ENCODE peak calls at places on chromosomes 2 and 18, in five cellular contexts. T, G, A, F and X are unnamed samples.

GRCh38 chr2:99448556-99448955 is 41.3 kb downstream of the REV1 start:
- DNase-seq in F (no peak), G (no peak), T (no peak), A (no peak), X (no peak)

GRCh38 chr2:109030870-109031480 is 42.0 kb upstream of the EDAR start:
- DNase-seq in F (no peak), A (no peak), G (no peak), T (no peak), X (no peak)

GRCh38 chr18:61995547-61996062 is 102.8 kb upstream of the RNF152 start:
- DNase-seq in F (no peak), G (no peak), T (no peak), A (no peak), X (no peak)

GRCh38 chr2:28445448-28446258 is 50.2 kb upstream of the PLB1 start:
- DNase-seq in F (no peak), T (no peak), A (peak), G (no peak), X (no peak)

GRCh38 chr2:72914226-72915075 is 2.9 kb upstream of the EMX1 start:
- DNase-seq in G (peak), T (no peak), A (no peak), F (no peak), X (no peak)

GRCh38 chr2:207390302-207391095 is 139.3 kb upstream of the CREB1 start:
- DNase-seq in G (no peak), A (no peak), T (no peak), F (no peak), X (no peak)

GRCh38 chr2:229434131-229434530 is 163.0 kb upstream of the PID1 start:
- DNase-seq in G (no peak), F (no peak), T (no peak), A (no peak), X (no peak)

GRCh38 chr2:111910609-111911277 is 12.3 kb downstream of the MERTK start:
- DNase-seq in F (no peak), T (no peak), G (no peak), A (no peak), X (no peak)

GRCh38 chr18:54257015-54257414 is 12.3 kb upstream of the POLI start:
- DNase-seq in G (no peak), F (no peak), T (no peak), A (no peak), X (no peak)

GRCh38 chr2:73214120-73215035 is at the start of gene SMYD5:
- DNase-seq in A (peak), F (peak), T (peak), G (peak), X (peak)

GRCh38 chr2:19747310-19748072 is 154.3 kb downstream of the TTC32 start:
- DNase-seq in A (no peak), F (no peak), T (no peak), G (no peak), X (no peak)

GRCh38 chr2:202099515-202099914 is 26.5 kb downstream of the KIAA2012 start:
- DNase-seq in G (no peak), T (no peak), A (no peak), F (no peak), X (no peak)

GRCh38 chr18:10059610-10060468 is 146.0 kb downstream of the VAPA start:
- DNase-seq in A (no peak), T (no peak), G (no peak), F (no peak), X (no peak)

GRCh38 chr2:61536723-61537581 is 1.2 kb downstream of the XPO1 start:
- DNase-seq in T (peak), A (peak), F (peak), G (peak), X (peak)

GRCh38 chr2:181619511-181619910 is 37.4 kb downstream of the CERKL start:
- DNase-seq in T (no peak), A (no peak), G (no peak), F (no peak), X (no peak)

DNA sequence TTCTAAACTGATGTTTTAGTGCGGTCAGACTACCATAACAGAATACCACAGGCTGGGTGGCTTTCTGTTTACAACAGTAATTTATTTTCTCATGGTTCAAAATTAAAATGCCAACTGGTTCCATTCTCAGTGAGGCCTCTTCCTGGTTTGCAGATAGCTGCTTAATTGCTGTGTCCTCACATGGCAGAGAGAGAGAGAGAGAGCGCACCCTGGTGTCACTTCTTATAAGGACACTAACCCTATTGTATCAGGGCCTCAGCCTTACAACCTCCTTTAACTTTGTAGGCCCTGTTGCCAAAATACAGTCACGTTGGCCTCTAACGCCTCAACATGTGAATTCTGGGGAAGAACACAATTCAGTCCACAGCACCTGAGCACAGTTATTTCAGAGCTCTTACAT is 37.5 kb upstream of the ZNF385B start:
- DNase-seq in A (peak), F (no peak), G (peak), T (peak), X (peak)
- TF ChIP-seq SP1 in A (no peak), F (no peak), G (no peak), T (no peak), X (no peak)

GRCh38 chr2:11708106-11708505 is 38.1 kb upstream of the NTSR2 start:
- DNase-seq in G (no peak), F (no peak), A (no peak), T (no peak), X (no peak)
- TF ChIP-seq SP1 in G (no peak), F (no peak), A (no peak), T (no peak), X (no peak)

DNA sequence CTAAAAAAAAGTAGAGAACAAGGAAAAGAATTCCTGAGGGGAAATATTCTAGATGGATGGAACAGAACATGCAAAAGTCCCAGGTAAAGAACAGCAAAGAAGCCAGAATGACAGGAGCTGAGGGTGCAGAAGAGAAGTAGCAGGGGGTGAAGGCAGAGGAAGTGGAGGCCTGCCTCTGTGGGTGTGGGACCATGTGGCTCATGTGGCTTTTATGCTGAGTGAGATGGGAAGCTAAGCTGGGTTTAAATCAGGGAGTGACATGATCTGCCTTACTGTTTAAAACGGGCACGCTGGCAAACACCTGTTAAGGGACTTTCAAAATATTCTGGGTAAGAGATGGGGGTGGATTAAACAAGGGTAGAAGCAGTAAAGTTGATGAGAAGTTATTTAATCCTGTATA is 40.0 kb downstream of the GKN2 start:
- DNase-seq in F (no peak), T (no peak), A (no peak), G (no peak), X (no peak)
- TF ChIP-seq SP1 in F (no peak), T (no peak), A (no peak), G (no peak), X (no peak)

DNA sequence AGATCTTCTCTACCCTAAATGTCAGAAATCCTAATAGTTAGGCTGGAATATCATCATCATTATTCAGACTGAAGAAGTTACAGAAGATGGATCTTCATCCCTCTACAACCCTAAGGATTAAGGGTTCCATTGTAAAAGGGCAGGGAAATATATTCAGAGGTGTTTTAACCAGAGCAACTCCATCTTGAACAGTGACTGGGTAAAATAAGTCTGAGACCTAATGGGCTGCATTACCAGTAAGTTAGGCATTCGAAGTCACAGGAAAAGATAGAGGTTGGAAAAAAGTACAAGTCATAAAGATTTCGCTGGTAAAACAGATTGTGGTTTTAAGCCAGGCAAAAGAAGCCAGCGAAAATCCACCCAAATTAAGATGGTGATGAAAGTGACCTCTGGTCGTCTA is 968.7 kb downstream of the CNTNAP5 start:
- DNase-seq in F (no peak), T (no peak), G (no peak), A (no peak), X (no peak)
- TF ChIP-seq SP1 in F (no peak), T (no peak), G (no peak), A (no peak), X (no peak)

GRCh38 chr2:217294211-217294610 is 434.3 kb upstream of the TNP1 start:
- DNase-seq in G (no peak), A (no peak), T (no peak), F (no peak), X (no peak)
- TF ChIP-seq SP1 in G (no peak), A (no peak), T (no peak), F (no peak), X (no peak)

GRCh38 chr2:133711806-133712205 is 143.5 kb upstream of the NCKAP5 start:
- DNase-seq in G (no peak), F (no peak), T (no peak), A (no peak), X (no peak)
- TF ChIP-seq SP1 in G (no peak), F (no peak), T (no peak), A (no peak), X (no peak)

GRCh38 chr2:136057023-136057801 is 60.7 kb downstream of the CXCR4 start:
- DNase-seq in F (peak), A (no peak), T (no peak), G (no peak), X (no peak)
- TF ChIP-seq SP1 in F (no peak), A (no peak), T (no peak), G (no peak), X (no peak)

GRCh38 chr18:48541747-48542108 is 2.9 kb downstream of the CTIF start:
- DNase-seq in T (no peak), F (no peak), G (no peak), A (no peak), X (no peak)

GRCh38 chr18:48544116-48544515 is 5.3 kb downstream of the CTIF start:
- DNase-seq in G (no peak), A (no peak), T (no peak), F (no peak), X (no peak)

GRCh38 chr18:48544661-48545415 is 6.0 kb downstream of the CTIF start:
- DNase-seq in A (no peak), T (no peak), G (no peak), F (no peak), X (no peak)

GRCh38 chr18:48542513-48543181 is 3.8 kb downstream of the CTIF start:
- DNase-seq in A (no peak), T (no peak), G (peak), F (no peak), X (no peak)

DNA sequence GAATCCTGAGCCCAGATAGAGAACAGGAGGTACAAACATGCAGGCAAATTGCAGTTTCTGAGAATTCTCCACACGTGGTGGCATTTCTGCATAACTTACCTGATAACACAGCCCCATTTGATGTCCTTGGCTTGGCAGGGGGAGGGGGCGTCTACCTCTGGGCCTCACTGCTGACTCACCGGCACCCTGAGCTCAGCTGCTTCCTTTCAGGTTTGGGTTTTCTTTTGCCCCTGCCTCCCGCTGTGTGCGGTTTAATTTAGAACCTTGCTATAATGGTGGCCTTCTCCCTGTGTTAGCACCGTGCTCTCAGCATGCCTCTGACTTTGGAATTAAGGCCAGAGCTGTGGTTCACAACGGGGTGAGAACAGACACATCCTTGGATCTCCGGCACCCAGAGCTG is 4.4 kb downstream of the CTIF start:
- DNase-seq in T (no peak), F (no peak), G (peak), A (no peak), X (peak)
- TF ChIP-seq SP1 in T (no peak), F (no peak), G (peak), A (no peak), X (no peak)

GRCh38 chr2:116513991-116514390 is 1300.5 kb upstream of the DDX18 start:
- DNase-seq in A (no peak), G (no peak), T (no peak), F (no peak), X (no peak)

GRCh38 chr2:116511426-116511825 is 1303.1 kb upstream of the DDX18 start:
- DNase-seq in G (no peak), A (no peak), F (no peak), T (no peak), X (no peak)

GRCh38 chr2:116510117-116510671 is 1304.3 kb upstream of the DDX18 start:
- DNase-seq in A (no peak), F (no peak), T (no peak), G (no peak), X (peak)
- TF ChIP-seq SP1 in A (no peak), F (no peak), T (no peak), G (no peak), X (no peak)

GRCh38 chr2:17306219-17306618 is 212.0 kb downstream of the RAD51AP2 start:
- DNase-seq in G (no peak), A (no peak), T (no peak), F (no peak), X (peak)

GRCh38 chr2:17303054-17303453 is 215.2 kb downstream of the RAD51AP2 start:
- DNase-seq in G (no peak), A (no peak), F (no peak), T (no peak), X (no peak)

GRCh38 chr2:17306706-17307105 is 211.5 kb downstream of the RAD51AP2 start:
- DNase-seq in T (no peak), F (no peak), G (no peak), A (no peak), X (no peak)

GRCh38 chr2:17301437-17301836 is 216.8 kb downstream of the RAD51AP2 start:
- DNase-seq in A (no peak), T (no peak), G (no peak), F (no peak), X (no peak)

GRCh38 chr2:17303496-17303895 is 214.7 kb downstream of the RAD51AP2 start:
- DNase-seq in F (no peak), T (no peak), A (no peak), G (no peak), X (no peak)
- TF ChIP-seq SP1 in F (no peak), T (no peak), A (no peak), G (no peak), X (no peak)